ENCODE peak calls at places on chromosomes 2 and 18, in eight cellular contexts. One of them, this sample, is unnamed.
A peak's percentile ranks its signal among the peaks of the same experiment; 100 is the strongest.

GRCh38 chr2:180046776-180047175 is 39.7 kb upstream of the CWC22 start:
- DNase-seq in cardiac muscle cell: no peak
- DNase-seq in stimulated activated CD8-positive, alpha-beta memory T cell treated with anti-CD3 and anti-CD28 coated beads, Interleukin-15, amount 100 ng/mL, for 1 hour: no peak
- DNase-seq in RCC 7860: no peak
- DNase-seq in OCI-LY7: no peak
- DNase-seq in SJCRH30: no peak
- DNase-seq in occipital lobe: no peak
- DNase-seq in Caki2: no peak
- DNase-seq in this sample: no peak

GRCh38 chr2:216616083-216616678 is 17.0 kb upstream of the IGFBP2 start:
- DNase-seq in occipital lobe: no peak
- DNase-seq in cardiac muscle cell: no peak
- DNase-seq in RCC 7860: no peak
- DNase-seq in SJCRH30: no peak
- DNase-seq in OCI-LY7: no peak
- DNase-seq in stimulated activated CD8-positive, alpha-beta memory T cell treated with anti-CD3 and anti-CD28 coated beads, Interleukin-15, amount 100 ng/mL, for 1 hour: no peak
- DNase-seq in Caki2: no peak
- DNase-seq in this sample: no peak

GRCh38 chr2:223597071-223597470 is 5.1 kb downstream of the SCG2 start:
- DNase-seq in Caki2: no peak
- DNase-seq in RCC 7860: no peak
- DNase-seq in cardiac muscle cell: no peak
- DNase-seq in occipital lobe: no peak
- DNase-seq in OCI-LY7: no peak
- DNase-seq in stimulated activated CD8-positive, alpha-beta memory T cell treated with anti-CD3 and anti-CD28 coated beads, Interleukin-15, amount 100 ng/mL, for 1 hour: no peak
- DNase-seq in SJCRH30: no peak
- DNase-seq in this sample: no peak

GRCh38 chr2:239214725-239215124 is 186.1 kb downstream of the HDAC4 start:
- DNase-seq in RCC 7860: no peak
- DNase-seq in cardiac muscle cell: no peak
- DNase-seq in occipital lobe: no peak
- DNase-seq in SJCRH30: no peak
- DNase-seq in OCI-LY7: no peak
- DNase-seq in Caki2: no peak
- DNase-seq in stimulated activated CD8-positive, alpha-beta memory T cell treated with anti-CD3 and anti-CD28 coated beads, Interleukin-15, amount 100 ng/mL, for 1 hour: no peak
- DNase-seq in this sample: no peak

GRCh38 chr2:111117666-111118454 is 2.9 kb upstream of the BCL2L11 start:
- DNase-seq in stimulated activated CD8-positive, alpha-beta memory T cell treated with anti-CD3 and anti-CD28 coated beads, Interleukin-15, amount 100 ng/mL, for 1 hour: no peak
- DNase-seq in SJCRH30: no peak
- DNase-seq in RCC 7860: no peak
- DNase-seq in occipital lobe: no peak
- DNase-seq in OCI-LY7: no peak
- DNase-seq in Caki2: peak; percentile 71
- DNase-seq in cardiac muscle cell: peak; percentile 67
- DNase-seq in this sample: peak; percentile 32

GRCh38 chr2:47189635-47190034 is 34.5 kb upstream of the STPG4 start:
- DNase-seq in occipital lobe: no peak
- DNase-seq in RCC 7860: peak; percentile 83
- DNase-seq in cardiac muscle cell: peak; percentile 82
- DNase-seq in stimulated activated CD8-positive, alpha-beta memory T cell treated with anti-CD3 and anti-CD28 coated beads, Interleukin-15, amount 100 ng/mL, for 1 hour: no peak
- DNase-seq in Caki2: peak; percentile 40
- DNase-seq in OCI-LY7: no peak
- DNase-seq in SJCRH30: no peak
- DNase-seq in this sample: peak; percentile 54

GRCh38 chr18:79365701-79366100 is 30.0 kb upstream of the NFATC1 start:
- DNase-seq in OCI-LY7: no peak
- DNase-seq in Caki2: no peak
- DNase-seq in SJCRH30: no peak
- DNase-seq in cardiac muscle cell: no peak
- DNase-seq in RCC 7860: no peak
- DNase-seq in stimulated activated CD8-positive, alpha-beta memory T cell treated with anti-CD3 and anti-CD28 coated beads, Interleukin-15, amount 100 ng/mL, for 1 hour: no peak
- DNase-seq in occipital lobe: no peak
- DNase-seq in this sample: no peak

GRCh38 chr2:11753452-11753885 is 7.0 kb downstream of the LPIN1 start:
- DNase-seq in Caki2: peak; percentile 61
- DNase-seq in OCI-LY7: peak; percentile 93
- DNase-seq in SJCRH30: no peak
- DNase-seq in RCC 7860: no peak
- DNase-seq in cardiac muscle cell: no peak
- DNase-seq in stimulated activated CD8-positive, alpha-beta memory T cell treated with anti-CD3 and anti-CD28 coated beads, Interleukin-15, amount 100 ng/mL, for 1 hour: no peak
- DNase-seq in occipital lobe: no peak
- DNase-seq in this sample: no peak

GRCh38 chr2:186696337-186696736 is 2.5 kb downstream of the FAM171B start:
- DNase-seq in occipital lobe: no peak
- DNase-seq in Caki2: no peak
- DNase-seq in OCI-LY7: no peak
- DNase-seq in RCC 7860: no peak
- DNase-seq in stimulated activated CD8-positive, alpha-beta memory T cell treated with anti-CD3 and anti-CD28 coated beads, Interleukin-15, amount 100 ng/mL, for 1 hour: no peak
- DNase-seq in SJCRH30: no peak
- DNase-seq in cardiac muscle cell: no peak
- DNase-seq in this sample: no peak

GRCh38 chr2:96174251-96175144 is 29.3 kb upstream of the DUSP2 start:
- DNase-seq in cardiac muscle cell: peak; percentile 70
- DNase-seq in stimulated activated CD8-positive, alpha-beta memory T cell treated with anti-CD3 and anti-CD28 coated beads, Interleukin-15, amount 100 ng/mL, for 1 hour: peak; percentile 73
- DNase-seq in SJCRH30: peak; percentile 90
- DNase-seq in Caki2: peak; percentile 60
- DNase-seq in OCI-LY7: peak; percentile 87
- DNase-seq in occipital lobe: peak; percentile 54
- DNase-seq in RCC 7860: peak; percentile 34
- DNase-seq in this sample: peak; percentile 93

GRCh38 chr2:167335627-167336026 is 447.3 kb downstream of the XIRP2 start:
- DNase-seq in OCI-LY7: no peak
- DNase-seq in RCC 7860: peak; percentile 76
- DNase-seq in Caki2: no peak
- DNase-seq in occipital lobe: no peak
- DNase-seq in SJCRH30: no peak
- DNase-seq in cardiac muscle cell: peak; percentile 6
- DNase-seq in stimulated activated CD8-positive, alpha-beta memory T cell treated with anti-CD3 and anti-CD28 coated beads, Interleukin-15, amount 100 ng/mL, for 1 hour: no peak
- DNase-seq in this sample: no peak

GRCh38 chr2:210225461-210225798 is 183 bp upstream of the ACADL start:
- DNase-seq in cardiac muscle cell: peak; percentile 24
- DNase-seq in Caki2: peak; percentile 32
- DNase-seq in occipital lobe: no peak
- DNase-seq in OCI-LY7: no peak
- DNase-seq in SJCRH30: no peak
- DNase-seq in RCC 7860: no peak
- DNase-seq in stimulated activated CD8-positive, alpha-beta memory T cell treated with anti-CD3 and anti-CD28 coated beads, Interleukin-15, amount 100 ng/mL, for 1 hour: no peak
- DNase-seq in this sample: no peak

GRCh38 chr18:36527740-36528455 is 230.4 kb downstream of the FHOD3 start:
- DNase-seq in RCC 7860: no peak
- DNase-seq in cardiac muscle cell: no peak
- DNase-seq in Caki2: no peak
- DNase-seq in OCI-LY7: no peak
- DNase-seq in SJCRH30: no peak
- DNase-seq in occipital lobe: no peak
- DNase-seq in stimulated activated CD8-positive, alpha-beta memory T cell treated with anti-CD3 and anti-CD28 coated beads, Interleukin-15, amount 100 ng/mL, for 1 hour: no peak
- DNase-seq in this sample: no peak